ENCODE peak calls at places on chromosomes 4 and X, in nine cellular contexts. One of them, this sample, is unnamed.

GRCh38 chrX:131288738-131289511 is at the start of gene IGSF1:
- DNase-seq in AG09309: no peak
- DNase-seq in foreskin fibroblast: no peak
- DNase-seq in brain microvascular endothelial cell: peak
- DNase-seq in vagina: no peak
- DNase-seq in fibroblast of mammary gland: peak
- DNase-seq in MM.1S: peak
- DNase-seq in choroid plexus epithelial cell: peak
- DNase-seq in sigmoid colon: peak
- DNase-seq in this sample: peak

GRCh38 chr4:77025643-77026321 is 50.0 kb downstream of the CCNI start:
- DNase-seq in vagina: no peak
- DNase-seq in MM.1S: no peak
- DNase-seq in fibroblast of mammary gland: peak
- DNase-seq in AG09309: no peak
- DNase-seq in foreskin fibroblast: no peak
- DNase-seq in brain microvascular endothelial cell: no peak
- DNase-seq in sigmoid colon: no peak
- DNase-seq in choroid plexus epithelial cell: peak
- DNase-seq in this sample: no peak

GRCh38 chr4:108527729-108528128 is 92.6 kb upstream of the RPL34 start:
- DNase-seq in MM.1S: peak
- DNase-seq in foreskin fibroblast: no peak
- DNase-seq in choroid plexus epithelial cell: no peak
- DNase-seq in brain microvascular endothelial cell: no peak
- DNase-seq in vagina: no peak
- DNase-seq in sigmoid colon: no peak
- DNase-seq in AG09309: no peak
- DNase-seq in fibroblast of mammary gland: no peak
- DNase-seq in this sample: no peak

GRCh38 chr4:158331863-158332262 is 121.6 kb downstream of the TMEM144 start:
- DNase-seq in choroid plexus epithelial cell: no peak
- DNase-seq in MM.1S: no peak
- DNase-seq in sigmoid colon: no peak
- DNase-seq in fibroblast of mammary gland: no peak
- DNase-seq in brain microvascular endothelial cell: no peak
- DNase-seq in foreskin fibroblast: no peak
- DNase-seq in AG09309: no peak
- DNase-seq in vagina: no peak
- DNase-seq in this sample: no peak

GRCh38 chrX:41491267-41492004 is 44.3 kb downstream of the NYX start:
- DNase-seq in fibroblast of mammary gland: peak
- DNase-seq in MM.1S: no peak
- DNase-seq in AG09309: peak
- DNase-seq in vagina: no peak
- DNase-seq in brain microvascular endothelial cell: peak
- DNase-seq in sigmoid colon: peak
- DNase-seq in choroid plexus epithelial cell: peak
- DNase-seq in foreskin fibroblast: peak
- DNase-seq in this sample: peak

GRCh38 chr4:85491527-85491926 is 16.6 kb downstream of the ARHGAP24 start:
- DNase-seq in fibroblast of mammary gland: no peak
- DNase-seq in sigmoid colon: no peak
- DNase-seq in vagina: no peak
- DNase-seq in choroid plexus epithelial cell: no peak
- DNase-seq in brain microvascular endothelial cell: no peak
- DNase-seq in foreskin fibroblast: no peak
- DNase-seq in AG09309: no peak
- DNase-seq in MM.1S: peak
- DNase-seq in this sample: no peak

GRCh38 chrX:136251042-136251991 is at the start of gene MAP7D3:
- DNase-seq in brain microvascular endothelial cell: no peak
- DNase-seq in choroid plexus epithelial cell: peak
- DNase-seq in vagina: no peak
- DNase-seq in sigmoid colon: peak
- DNase-seq in foreskin fibroblast: peak
- DNase-seq in MM.1S: peak
- DNase-seq in AG09309: no peak
- DNase-seq in fibroblast of mammary gland: peak
- DNase-seq in this sample: no peak

GRCh38 chr4:147772459-147772969 is 40.6 kb downstream of the ARHGAP10 start:
- DNase-seq in choroid plexus epithelial cell: peak
- DNase-seq in foreskin fibroblast: peak
- DNase-seq in AG09309: no peak
- DNase-seq in MM.1S: no peak
- DNase-seq in brain microvascular endothelial cell: peak
- DNase-seq in sigmoid colon: no peak
- DNase-seq in vagina: no peak
- DNase-seq in fibroblast of mammary gland: peak
- DNase-seq in this sample: peak

GRCh38 chrX:30597258-30598012 is 19.9 kb upstream of the TASL start:
- DNase-seq in vagina: no peak
- DNase-seq in choroid plexus epithelial cell: no peak
- DNase-seq in sigmoid colon: no peak
- DNase-seq in foreskin fibroblast: no peak
- DNase-seq in fibroblast of mammary gland: no peak
- DNase-seq in brain microvascular endothelial cell: no peak
- DNase-seq in MM.1S: no peak
- DNase-seq in AG09309: no peak
- DNase-seq in this sample: no peak

GRCh38 chrX:30592846-30593245 is 15.3 kb upstream of the TASL start:
- DNase-seq in brain microvascular endothelial cell: no peak
- DNase-seq in foreskin fibroblast: no peak
- DNase-seq in MM.1S: no peak
- DNase-seq in vagina: no peak
- DNase-seq in sigmoid colon: no peak
- DNase-seq in AG09309: no peak
- DNase-seq in choroid plexus epithelial cell: no peak
- DNase-seq in fibroblast of mammary gland: no peak
- DNase-seq in this sample: no peak

GRCh38 chrX:30589146-30589888 is 11.8 kb upstream of the TASL start:
- DNase-seq in fibroblast of mammary gland: no peak
- DNase-seq in brain microvascular endothelial cell: no peak
- DNase-seq in MM.1S: no peak
- DNase-seq in vagina: no peak
- DNase-seq in foreskin fibroblast: no peak
- DNase-seq in AG09309: no peak
- DNase-seq in sigmoid colon: no peak
- DNase-seq in choroid plexus epithelial cell: no peak
- DNase-seq in this sample: no peak

GRCh38 chrX:30590368-30590767 is 12.8 kb upstream of the TASL start:
- DNase-seq in vagina: no peak
- DNase-seq in sigmoid colon: no peak
- DNase-seq in MM.1S: no peak
- DNase-seq in AG09309: no peak
- DNase-seq in foreskin fibroblast: no peak
- DNase-seq in choroid plexus epithelial cell: no peak
- DNase-seq in fibroblast of mammary gland: no peak
- DNase-seq in brain microvascular endothelial cell: no peak
- DNase-seq in this sample: no peak

DNA sequence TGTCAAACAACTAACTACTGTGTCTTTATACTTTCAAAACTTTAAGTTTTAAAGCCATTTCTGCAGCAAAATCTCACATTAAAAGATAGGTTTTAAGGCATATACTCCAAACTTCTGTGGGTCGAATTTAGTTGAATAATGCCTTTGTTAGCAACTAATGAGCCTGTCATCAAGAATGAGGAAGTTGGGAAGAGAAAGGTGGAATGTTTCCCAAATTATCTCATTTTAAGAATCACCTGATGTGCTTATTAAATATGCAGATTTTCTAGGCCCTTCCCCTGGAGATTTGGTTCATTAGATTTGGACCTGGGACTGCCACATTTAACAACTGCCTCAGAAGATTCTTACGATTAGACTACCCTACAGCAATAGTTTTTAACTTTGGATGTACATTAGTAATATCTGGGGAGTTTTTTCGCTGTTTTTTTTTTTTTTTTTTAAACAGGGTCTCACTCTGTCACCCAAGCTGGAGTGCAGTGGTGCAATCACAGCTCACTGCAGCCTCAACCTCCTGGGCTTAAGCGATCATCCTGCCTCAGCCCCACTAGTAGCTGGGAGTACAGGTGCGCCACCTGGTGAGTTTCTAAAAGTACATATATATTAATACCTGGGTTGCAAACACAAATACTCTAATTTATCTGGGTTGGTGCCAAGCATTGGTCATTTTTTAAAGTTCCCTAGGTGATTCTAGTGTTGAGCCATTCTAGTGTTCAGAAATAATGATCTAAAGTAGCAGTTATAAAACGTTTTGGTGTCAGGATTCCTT is 16.1 kb upstream of the TASL start:
- DNase-seq in AG09309: no peak
- DNase-seq in vagina: no peak
- DNase-seq in foreskin fibroblast: no peak
- DNase-seq in brain microvascular endothelial cell: no peak
- DNase-seq in MM.1S: peak
- DNase-seq in choroid plexus epithelial cell: no peak
- DNase-seq in sigmoid colon: no peak
- DNase-seq in fibroblast of mammary gland: no peak
- DNase-seq in this sample: no peak
- TF ChIP-seq CTCF in AG09309: no peak
- TF ChIP-seq CTCF in vagina: no peak
- TF ChIP-seq CTCF in foreskin fibroblast: no peak
- TF ChIP-seq CTCF in brain microvascular endothelial cell: no peak
- TF ChIP-seq CTCF in MM.1S: peak
- TF ChIP-seq CTCF in choroid plexus epithelial cell: no peak
- TF ChIP-seq CTCF in sigmoid colon: no peak
- TF ChIP-seq CTCF in fibroblast of mammary gland: no peak
- TF ChIP-seq CTCF in this sample: no peak

GRCh38 chr4:145481164-145481941 is at the start of gene SMAD1:
- DNase-seq in sigmoid colon: peak
- DNase-seq in vagina: no peak
- DNase-seq in MM.1S: peak
- DNase-seq in fibroblast of mammary gland: peak
- DNase-seq in brain microvascular endothelial cell: peak
- DNase-seq in choroid plexus epithelial cell: peak
- DNase-seq in foreskin fibroblast: peak
- DNase-seq in AG09309: peak
- DNase-seq in this sample: peak

GRCh38 chr4:145482209-145483021 is 762 bp downstream of the SMAD1 start:
- DNase-seq in AG09309: peak
- DNase-seq in vagina: no peak
- DNase-seq in fibroblast of mammary gland: peak
- DNase-seq in sigmoid colon: peak
- DNase-seq in MM.1S: peak
- DNase-seq in choroid plexus epithelial cell: peak
- DNase-seq in brain microvascular endothelial cell: peak
- DNase-seq in foreskin fibroblast: peak
- DNase-seq in this sample: peak

GRCh38 chr4:145481942-145482208 is 222 bp downstream of the SMAD1 start:
- DNase-seq in fibroblast of mammary gland: no peak
- DNase-seq in sigmoid colon: no peak
- DNase-seq in brain microvascular endothelial cell: no peak
- DNase-seq in foreskin fibroblast: no peak
- DNase-seq in choroid plexus epithelial cell: no peak
- DNase-seq in MM.1S: no peak
- DNase-seq in AG09309: no peak
- DNase-seq in vagina: no peak
- DNase-seq in this sample: no peak

GRCh38 chr4:145484240-145484846 is 2.7 kb downstream of the SMAD1 start:
- DNase-seq in foreskin fibroblast: no peak
- DNase-seq in choroid plexus epithelial cell: no peak
- DNase-seq in brain microvascular endothelial cell: no peak
- DNase-seq in vagina: no peak
- DNase-seq in fibroblast of mammary gland: no peak
- DNase-seq in AG09309: no peak
- DNase-seq in sigmoid colon: no peak
- DNase-seq in MM.1S: no peak
- DNase-seq in this sample: no peak

DNA sequence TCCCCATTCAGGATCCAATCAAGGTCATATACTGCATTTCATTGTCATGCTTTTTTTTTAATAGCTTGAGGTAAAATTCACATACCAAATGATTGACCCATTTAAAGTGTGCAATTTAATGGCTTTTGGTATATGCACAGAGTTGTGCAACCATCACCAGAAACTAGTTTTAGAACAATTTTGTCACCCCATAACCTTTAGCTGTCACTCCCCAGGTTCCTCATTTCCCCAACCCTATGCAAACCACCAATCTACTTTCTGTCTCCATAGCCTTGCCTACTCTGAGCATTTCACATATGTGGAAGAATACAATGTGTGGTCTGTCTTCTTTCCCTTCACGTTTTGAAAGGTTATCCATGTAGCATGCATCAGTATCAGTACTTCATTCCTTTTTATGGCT is 1.4 kb upstream of the SMAD1 start:
- DNase-seq in sigmoid colon: no peak
- DNase-seq in MM.1S: no peak
- DNase-seq in brain microvascular endothelial cell: no peak
- DNase-seq in vagina: no peak
- DNase-seq in AG09309: no peak
- DNase-seq in choroid plexus epithelial cell: no peak
- DNase-seq in fibroblast of mammary gland: no peak
- DNase-seq in foreskin fibroblast: no peak
- DNase-seq in this sample: no peak
- H3K4me3 ChIP-seq in sigmoid colon: no peak
- H3K4me3 ChIP-seq in MM.1S: no peak
- H3K4me3 ChIP-seq in brain microvascular endothelial cell: no peak
- H3K4me3 ChIP-seq in vagina: no peak
- H3K4me3 ChIP-seq in AG09309: no peak
- H3K4me3 ChIP-seq in choroid plexus epithelial cell: no peak
- H3K4me3 ChIP-seq in fibroblast of mammary gland: no peak
- H3K4me3 ChIP-seq in foreskin fibroblast: no peak
- H3K4me3 ChIP-seq in this sample: no peak

GRCh38 chr4:6369924-6370645 is 100.4 kb downstream of the WFS1 start:
- DNase-seq in AG09309: no peak
- DNase-seq in vagina: no peak
- DNase-seq in fibroblast of mammary gland: no peak
- DNase-seq in foreskin fibroblast: no peak
- DNase-seq in brain microvascular endothelial cell: no peak
- DNase-seq in choroid plexus epithelial cell: no peak
- DNase-seq in sigmoid colon: no peak
- DNase-seq in MM.1S: no peak
- DNase-seq in this sample: no peak
- TF ChIP-seq CTCF in AG09309: no peak
- TF ChIP-seq CTCF in vagina: no peak
- TF ChIP-seq CTCF in fibroblast of mammary gland: no peak
- TF ChIP-seq CTCF in foreskin fibroblast: no peak
- TF ChIP-seq CTCF in brain microvascular endothelial cell: no peak
- TF ChIP-seq CTCF in choroid plexus epithelial cell: no peak
- TF ChIP-seq CTCF in sigmoid colon: no peak
- TF ChIP-seq CTCF in MM.1S: no peak
- TF ChIP-seq CTCF in this sample: no peak

GRCh38 chrX:40155617-40156471 is 58.1 kb upstream of the BCOR start:
- DNase-seq in AG09309: no peak
- DNase-seq in choroid plexus epithelial cell: no peak
- DNase-seq in sigmoid colon: no peak
- DNase-seq in MM.1S: no peak
- DNase-seq in vagina: no peak
- DNase-seq in foreskin fibroblast: peak
- DNase-seq in brain microvascular endothelial cell: no peak
- DNase-seq in fibroblast of mammary gland: no peak
- DNase-seq in this sample: no peak

GRCh38 chrX:40153335-40154221 is 55.8 kb upstream of the BCOR start:
- DNase-seq in vagina: no peak
- DNase-seq in sigmoid colon: peak
- DNase-seq in AG09309: no peak
- DNase-seq in brain microvascular endothelial cell: no peak
- DNase-seq in fibroblast of mammary gland: no peak
- DNase-seq in choroid plexus epithelial cell: peak
- DNase-seq in MM.1S: peak
- DNase-seq in foreskin fibroblast: peak
- DNase-seq in this sample: no peak

GRCh38 chrX:40154229-40154852 is 56.6 kb upstream of the BCOR start:
- DNase-seq in vagina: no peak
- DNase-seq in fibroblast of mammary gland: no peak
- DNase-seq in AG09309: no peak
- DNase-seq in MM.1S: no peak
- DNase-seq in choroid plexus epithelial cell: peak
- DNase-seq in sigmoid colon: peak
- DNase-seq in foreskin fibroblast: peak
- DNase-seq in brain microvascular endothelial cell: no peak
- DNase-seq in this sample: no peak

GRCh38 chrX:40156472-40157227 is 58.9 kb upstream of the BCOR start:
- DNase-seq in AG09309: no peak
- DNase-seq in choroid plexus epithelial cell: no peak
- DNase-seq in sigmoid colon: no peak
- DNase-seq in fibroblast of mammary gland: no peak
- DNase-seq in brain microvascular endothelial cell: no peak
- DNase-seq in foreskin fibroblast: no peak
- DNase-seq in MM.1S: no peak
- DNase-seq in vagina: no peak
- DNase-seq in this sample: no peak

GRCh38 chrX:40154853-40155616 is 57.3 kb upstream of the BCOR start:
- DNase-seq in foreskin fibroblast: peak
- DNase-seq in AG09309: no peak
- DNase-seq in brain microvascular endothelial cell: no peak
- DNase-seq in sigmoid colon: peak
- DNase-seq in vagina: no peak
- DNase-seq in fibroblast of mammary gland: peak
- DNase-seq in MM.1S: peak
- DNase-seq in choroid plexus epithelial cell: peak
- DNase-seq in this sample: no peak
- H3K4me3 ChIP-seq in foreskin fibroblast: peak
- H3K4me3 ChIP-seq in AG09309: peak
- H3K4me3 ChIP-seq in brain microvascular endothelial cell: peak
- H3K4me3 ChIP-seq in sigmoid colon: peak
- H3K4me3 ChIP-seq in vagina: peak
- H3K4me3 ChIP-seq in fibroblast of mammary gland: peak
- H3K4me3 ChIP-seq in MM.1S: peak
- H3K4me3 ChIP-seq in choroid plexus epithelial cell: peak
- H3K4me3 ChIP-seq in this sample: peak

This sample was measured in astrocyte of the cerebellum.